ENCODE peak calls at places on chromosomes 16 and 17, in five cellular contexts. H is heart right ventricle, M is small intestine, O is GM23248, I is tibial artery. T is an unnamed sample.
A peak's percentile ranks its signal among the peaks of the same experiment; 100 is the strongest.

GRCh38 chr16:76854234-76854633 is 336.8 kb upstream of the MON1B start:
- DNase-seq in I (no peak), H (no peak), M (no peak), O (peak; percentile 0), T (no peak)

GRCh38 chr17:9324864-9325263 is 250.8 kb downstream of the STX8 start:
- DNase-seq in M (no peak), I (no peak), O (no peak), H (no peak), T (no peak)

GRCh38 chr17:73343168-73343634 is 31.4 kb upstream of the CDC42EP4 start:
- DNase-seq in M (no peak), O (peak; percentile 90), H (peak; percentile 66), I (peak; percentile 78), T (peak; percentile 16)

GRCh38 chr17:35256629-35257028 is 13.8 kb downstream of the SLFN5 start:
- DNase-seq in H (no peak), O (no peak), I (no peak), M (peak; percentile 32), T (no peak)

GRCh38 chr17:8056232-8056975 is 17.5 kb downstream of the ALOX15B start:
- DNase-seq in O (peak; percentile 66), H (peak; percentile 23), I (peak; percentile 77), M (peak; percentile 72), T (peak; percentile 26)

GRCh38 chr17:65667656-65668055 is 106.2 kb upstream of the AXIN2 start:
- DNase-seq in I (no peak), O (no peak), H (no peak), M (no peak), T (no peak)

GRCh38 chr17:78438694-78439325 is 60.4 kb downstream of the PGS1 start:
- DNase-seq in M (no peak), H (no peak), O (peak; percentile 21), I (no peak), T (no peak)

GRCh38 chr16:30526137-30526822 is at the start of gene ZNF768:
- DNase-seq in I (no peak), M (peak; percentile 27), H (no peak), O (peak; percentile 62), T (peak; percentile 64)

GRCh38 chr17:66446419-66446818 is 144.0 kb downstream of the PRKCA start:
- DNase-seq in H (no peak), M (no peak), O (no peak), I (no peak), T (no peak)

GRCh38 chr17:1486802-1487695 is 5.4 kb downstream of the MYO1C start:
- DNase-seq in O (peak; percentile 82), H (peak; percentile 73), I (peak; percentile 96), M (peak; percentile 83), T (peak; percentile 64)

GRCh38 chr17:74467221-74467951 is 952 bp downstream of the CD300A start:
- DNase-seq in H (no peak), M (no peak), I (no peak), O (no peak), T (no peak)

GRCh38 chr16:4680673-4681470 is 12.5 kb upstream of the NUDT16L1 start:
- DNase-seq in O (no peak), I (no peak), M (no peak), H (peak; percentile 61), T (no peak)
- H3K4me3 ChIP-seq in O (no peak overlapping the region), I (peak overlapping the region; percentile 14), M (peak overlapping the region; percentile 24), H (peak overlapping the region; percentile 43), T (no peak overlapping the region)

DNA sequence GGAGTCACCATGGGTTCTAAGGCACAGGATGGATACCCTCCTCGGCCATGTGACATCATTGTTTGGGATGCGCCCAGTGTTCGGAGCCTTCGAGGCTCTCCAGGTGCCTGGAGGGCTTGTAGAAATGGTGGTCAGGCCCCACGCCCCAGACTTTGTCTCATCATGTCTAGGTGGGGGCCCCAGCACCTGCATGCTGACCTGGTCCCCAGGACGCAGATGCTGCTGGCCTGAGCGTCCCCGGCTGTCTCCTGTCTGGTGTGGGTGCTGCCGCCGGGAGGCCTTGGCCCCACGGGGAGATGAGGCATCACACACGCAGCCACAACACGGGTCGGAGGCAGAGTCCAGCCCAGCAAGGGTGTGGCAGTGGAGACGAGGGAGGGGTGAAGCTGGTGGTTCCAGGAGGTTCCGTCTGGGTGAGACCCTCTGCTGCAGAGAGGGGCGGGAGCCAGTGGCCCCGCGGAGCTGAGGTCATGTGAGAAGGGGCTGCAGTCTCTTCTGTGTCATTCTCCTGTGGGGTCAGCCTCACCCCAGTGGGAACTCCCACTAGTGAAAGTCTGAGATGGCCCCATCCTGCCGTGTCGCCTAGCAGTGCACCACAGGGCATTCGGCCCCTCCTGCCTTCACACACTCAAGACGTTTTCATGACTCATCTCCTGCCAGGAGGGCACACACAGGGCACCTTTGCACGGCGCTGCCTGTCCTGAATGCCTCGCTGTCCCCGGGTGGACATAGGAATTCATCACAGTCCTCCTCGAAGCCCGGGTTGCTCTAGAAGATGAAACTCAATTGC is 46.6 kb downstream of the JPH3 start:
- DNase-seq in O (no peak), M (no peak), H (no peak), I (no peak), T (no peak)
- H3K9me3 ChIP-seq in O (no peaks in the 10 kb centered on the region), M (no peaks in the 10 kb centered on the region), H (no peaks in the 10 kb centered on the region), I (no peaks in the 10 kb centered on the region), T (no peaks in the 10 kb centered on the region)

GRCh38 chr16:86496262-86496928 is 13.9 kb upstream of the FOXF1 start:
- DNase-seq in O (no peak), H (no peak), I (no peak), M (no peak), T (no peak)

GRCh38 chr16:86497551-86498021 is 12.7 kb upstream of the FOXF1 start:
- DNase-seq in H (no peak), I (no peak), O (no peak), M (no peak), T (no peak)

GRCh38 chr16:86498155-86498651 is 12.1 kb upstream of the FOXF1 start:
- DNase-seq in H (no peak), M (no peak), O (no peak), I (no peak), T (peak; percentile 62)

GRCh38 chr16:86495756-86496261 is 14.5 kb upstream of the FOXF1 start:
- DNase-seq in I (no peak), M (no peak), H (no peak), O (no peak), T (no peak)

DNA sequence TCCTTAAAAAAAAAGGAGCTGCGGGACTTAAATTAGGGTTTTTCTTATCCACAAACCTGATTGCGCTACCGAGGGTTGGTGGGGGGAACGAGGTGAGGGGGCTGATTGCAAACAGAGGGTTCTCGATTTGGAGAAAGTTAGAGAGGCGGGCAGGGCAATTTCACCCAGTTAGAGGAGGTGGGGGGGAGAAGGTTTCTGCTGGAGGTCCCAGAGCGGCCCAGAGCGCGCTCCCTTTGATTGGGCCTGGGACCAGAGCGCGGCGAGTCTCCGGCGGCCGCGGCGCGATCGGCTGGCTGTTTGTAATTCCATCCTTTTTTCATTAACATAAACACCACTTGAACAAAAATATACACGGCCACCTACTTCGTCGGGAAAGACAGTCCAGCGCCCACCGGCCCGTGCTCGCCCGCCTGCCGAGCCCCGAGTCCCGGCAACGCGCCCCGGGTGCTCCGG is 13.4 kb upstream of the FOXF1 start:
- DNase-seq in I (no peak), M (no peak), O (no peak), H (no peak), T (no peak)
- H3K27me3 ChIP-seq in I (peaks cover 15% of the 10 kb centered on the region), M (peaks cover 28% of the 10 kb centered on the region), O (peaks cover 97% of the 10 kb centered on the region), H (peaks cover 100% of the 10 kb centered on the region), T (peaks cover 9% of the 10 kb centered on the region)

DNA sequence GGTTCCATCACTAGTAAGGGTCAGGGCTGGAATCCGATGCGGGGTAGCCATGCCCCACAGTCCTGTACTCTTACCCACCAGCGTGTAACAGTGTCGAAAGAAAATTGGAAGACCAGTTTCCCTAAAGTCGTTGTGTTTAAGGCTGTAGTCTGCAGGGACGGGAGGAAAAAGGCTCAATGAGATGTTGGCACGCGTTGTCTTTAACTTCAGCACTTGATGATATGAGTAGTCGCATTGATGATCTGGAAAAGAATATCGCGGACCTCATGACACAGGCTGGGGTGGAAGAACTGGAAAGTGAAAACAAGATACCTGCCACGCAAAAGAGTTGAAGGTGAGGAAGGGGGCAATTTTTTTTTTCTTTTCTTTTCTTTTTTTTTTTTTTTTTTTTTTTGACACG is 1.3 kb downstream of the HSBP1 start:
- DNase-seq in O (peak; percentile 17), H (no peak), I (no peak), M (no peak), T (no peak)
- H3K4me3 ChIP-seq in O (peak overlapping the region; percentile 98), H (peak overlapping the region; percentile 88), I (peak overlapping the region; percentile 100), M (peak overlapping the region; percentile 96), T (peak overlapping the region; percentile 72)

DNA sequence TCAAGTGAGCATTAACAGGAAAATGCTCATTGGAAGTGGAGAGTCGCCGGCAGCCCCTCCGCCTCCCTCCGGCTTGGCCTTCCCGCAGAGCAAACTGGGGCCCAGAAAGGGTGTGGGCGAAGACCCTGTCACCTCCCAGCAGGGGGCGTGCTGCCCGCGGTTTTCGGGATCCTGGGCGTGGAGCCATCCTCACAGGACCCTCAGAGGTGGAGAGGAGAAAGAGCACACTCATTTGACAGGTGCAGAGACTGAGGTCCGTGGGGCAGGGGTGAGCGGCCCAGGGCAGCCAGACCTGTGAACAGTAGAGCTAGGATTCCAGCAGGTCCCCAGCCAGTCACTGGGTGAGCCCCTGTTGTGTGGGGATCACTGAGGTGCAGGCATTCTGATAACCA is 1002.9 kb downstream of the KCNJ18 start:
- DNase-seq in H (no peak), M (no peak), I (no peak), O (no peak), T (no peak)
- H3K9me3 ChIP-seq in H (peaks cover 24% of the 10 kb centered on the region), M (peaks cover 2% of the 10 kb centered on the region), I (peaks cover 5% of the 10 kb centered on the region), O (no peaks in the 10 kb centered on the region), T (no peaks in the 10 kb centered on the region)

DNA sequence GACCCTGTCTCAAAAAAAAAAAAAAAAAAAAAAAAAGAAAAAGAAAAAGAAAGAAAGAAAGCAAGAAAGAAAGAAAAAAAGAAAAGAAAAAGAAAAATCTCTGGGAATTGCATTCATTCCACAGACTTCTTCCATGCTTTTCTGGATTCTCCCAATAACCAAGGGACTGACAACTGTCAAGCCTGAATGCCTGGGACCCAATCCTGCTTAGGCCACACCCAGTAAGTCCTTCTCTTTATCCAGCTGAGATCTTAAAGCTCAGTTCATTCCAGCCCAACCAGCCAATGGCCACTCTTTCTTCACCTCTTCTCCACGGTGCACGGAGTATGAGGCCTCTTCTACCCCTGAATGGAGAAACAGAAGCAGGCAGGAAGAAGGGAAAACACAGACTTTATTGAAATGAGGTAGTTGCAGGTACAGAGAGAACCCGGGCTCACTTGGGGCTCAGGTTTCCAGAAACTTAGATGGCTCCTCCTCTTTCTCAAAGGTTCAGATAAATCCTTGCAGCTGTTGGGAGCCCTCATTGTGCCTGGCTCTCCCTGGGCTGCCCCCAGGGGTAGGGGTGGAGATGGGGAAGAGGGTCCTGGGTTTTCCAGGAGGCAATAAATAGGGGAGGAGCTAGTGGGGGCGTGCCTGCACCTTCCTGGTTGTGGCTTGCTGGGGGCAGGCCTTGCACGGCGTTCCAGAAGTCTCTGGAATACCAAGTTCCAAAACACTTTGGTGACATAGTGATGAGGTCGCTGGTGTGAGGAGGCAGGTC is 2.5 kb downstream of the HOXB1 start:
- DNase-seq in M (no peak), O (no peak), I (no peak), H (no peak), T (no peak)
- H3K27me3 ChIP-seq in M (peaks cover 5% of the 10 kb centered on the region), O (peaks cover 5% of the 10 kb centered on the region), I (no peaks in the 10 kb centered on the region), H (peaks cover 96% of the 10 kb centered on the region), T (no peaks in the 10 kb centered on the region)

GRCh38 chr16:29312835-29313558 is 93.5 kb downstream of the NPIPB11 start:
- DNase-seq in O (no peak), H (no peak), I (peak; percentile 56), M (no peak), T (no peak)

GRCh38 chr16:29308644-29309546 is 97.6 kb downstream of the NPIPB11 start:
- DNase-seq in O (no peak), M (no peak), I (peak; percentile 49), H (no peak), T (no peak)

GRCh38 chr16:29313559-29313887 is 93.0 kb downstream of the NPIPB11 start:
- DNase-seq in H (no peak), I (peak; percentile 52), O (no peak), M (no peak), T (no peak)

GRCh38 chr16:29311636-29312344 is 94.7 kb downstream of the NPIPB11 start:
- DNase-seq in H (no peak), O (no peak), I (peak; percentile 61), M (no peak), T (no peak)

GRCh38 chr16:29310852-29311314 is 95.6 kb downstream of the NPIPB11 start:
- DNase-seq in I (peak; percentile 70), M (no peak), O (peak; percentile 80), H (no peak), T (peak; percentile 65)
- H3K4me3 ChIP-seq in I (no peak overlapping the region), M (no peak overlapping the region), O (no peak overlapping the region), H (no peak overlapping the region), T (no peak overlapping the region)